ENCODE peak calls at places on chromosomes 13 and 19, in seven cellular contexts. O is heart right ventricle, L is mesendoderm, R is Karpas-422, S is fibroblast of lung, P is neural progenitor cell, D is WERI-Rb-1. C is an unnamed sample.

GRCh38 chr13:63381078-63381859 is 1965.6 kb upstream of the PCDH20 start:
- DNase-seq in O (no peak), L (no peak), R (no peak), S (no peak), P (no peak), D (no peak), C (no peak)

GRCh38 chr19:45539460-45539859 is 32.2 kb downstream of the VASP start:
- DNase-seq in O (no peak), L (no peak), R (no peak), S (no peak), P (no peak), D (no peak), C (no peak)

GRCh38 chr19:45169602-45170001 is 8.4 kb downstream of the TRAPPC6A start:
- DNase-seq in O (no peak), L (no peak), R (no peak), S (no peak), P (no peak), D (no peak), C (no peak)

GRCh38 chr13:73985789-73986188 is 148.4 kb downstream of the KLF12 start:
- DNase-seq in O (no peak), L (peak; percentile 55), R (no peak), S (no peak), P (no peak), D (no peak), C (no peak)

GRCh38 chr13:102726430-102726829 is 31.6 kb upstream of the METTL21C start:
- DNase-seq in O (no peak), L (no peak), R (peak; percentile 56), S (no peak), P (no peak), D (peak; percentile 67), C (no peak)

GRCh38 chr19:35037716-35038622 is 3.6 kb upstream of the HPN start:
- DNase-seq in O (no peak), L (no peak), R (no peak), S (no peak), P (no peak), D (peak; percentile 71), C (no peak)

GRCh38 chr19:2291185-2291751 is 9.3 kb upstream of the PEAK3 start:
- DNase-seq in O (no peak), L (no peak), R (no peak), S (no peak), P (peak; percentile 92), D (peak; percentile 65), C (peak; percentile 84)

GRCh38 chr13:75705395-75705794 is 69.3 kb downstream of the LMO7 start:
- DNase-seq in O (no peak), L (no peak), R (no peak), S (peak; percentile 59), P (no peak), D (no peak), C (no peak)

GRCh38 chr13:20387441-20387971 is 138.2 kb downstream of the CRYL1 start:
- DNase-seq in O (no peak), L (no peak), R (no peak), S (no peak), P (no peak), D (no peak), C (no peak)

GRCh38 chr13:100423375-100423774 is 165.2 kb downstream of the GGACT start:
- DNase-seq in O (no peak), L (no peak), R (peak; percentile 25), S (peak; percentile 39), P (no peak), D (no peak), C (no peak)

GRCh38 chr13:108508263-108508662 is 121.1 kb upstream of the MYO16 start:
- DNase-seq in O (no peak), L (peak; percentile 76), R (no peak), S (peak; percentile 47), P (peak; percentile 77), D (no peak), C (peak; percentile 79)

GRCh38 chr19:23384858-23385257 is 10.4 kb downstream of the ZNF91 start:
- DNase-seq in O (no peak), L (no peak), R (no peak), S (no peak), P (no peak), D (no peak), C (no peak)

GRCh38 chr19:23382955-23383354 is 12.3 kb downstream of the ZNF91 start:
- DNase-seq in O (no peak), L (no peak), R (no peak), S (no peak), P (no peak), D (no peak), C (no peak)

GRCh38 chr19:23381114-23381513 is 14.2 kb downstream of the ZNF91 start:
- DNase-seq in O (no peak), L (no peak), R (no peak), S (no peak), P (no peak), D (no peak), C (no peak)

GRCh38 chr19:23384166-23384565 is 11.1 kb downstream of the ZNF91 start:
- DNase-seq in O (no peak), L (no peak), R (no peak), S (no peak), P (no peak), D (no peak), C (no peak)

GRCh38 chr19:23385404-23385803 is 9.9 kb downstream of the ZNF91 start:
- DNase-seq in O (no peak), L (no peak), R (no peak), S (no peak), P (no peak), D (no peak), C (no peak)
- H3K36me3 ChIP-seq in O (peaks cover 59% of the 10 kb centered on the region), L (no peaks in the 10 kb centered on the region), R (peaks cover 91% of the 10 kb centered on the region), S (peaks cover 1% of the 10 kb centered on the region), P (peaks cover 38% of the 10 kb centered on the region), D (peaks cover 75% of the 10 kb centered on the region), C (no peaks in the 10 kb centered on the region)

DNA sequence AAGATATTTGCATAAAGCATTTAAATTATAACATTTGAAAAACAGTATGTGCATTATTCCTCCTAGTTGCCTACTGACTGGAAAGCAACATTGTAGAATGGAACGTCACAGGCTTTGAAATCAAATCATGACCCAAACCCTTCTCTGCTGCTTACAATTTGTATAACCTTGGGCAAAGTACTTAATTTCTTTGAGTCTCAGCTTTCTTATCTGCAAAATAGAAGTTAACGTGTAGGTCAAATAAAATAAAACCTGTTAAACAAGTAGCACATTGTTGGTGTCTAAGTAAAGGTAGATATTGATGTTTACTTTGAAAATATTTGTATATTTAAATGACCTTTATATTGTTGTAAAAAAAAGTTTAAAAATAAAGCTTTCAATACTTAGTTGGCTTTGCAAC is 9.3 kb upstream of the KLHL1 start:
- DNase-seq in O (no peak), L (no peak), R (no peak), S (no peak), P (no peak), D (no peak), C (no peak)
- H3K36me3 ChIP-seq in O (no peaks in the 10 kb centered on the region), L (no peaks in the 10 kb centered on the region), R (no peaks in the 10 kb centered on the region), S (no peaks in the 10 kb centered on the region), P (no peaks in the 10 kb centered on the region), D (no peaks in the 10 kb centered on the region), C (no peaks in the 10 kb centered on the region)

GRCh38 chr13:110166598-110166997 is 140.4 kb downstream of the COL4A1 start:
- DNase-seq in O (no peak), L (no peak), R (no peak), S (no peak), P (no peak), D (no peak), C (no peak)

GRCh38 chr13:110164706-110165105 is 142.3 kb downstream of the COL4A1 start:
- DNase-seq in O (no peak), L (no peak), R (no peak), S (no peak), P (no peak), D (no peak), C (no peak)

GRCh38 chr13:110170020-110170790 is 136.8 kb downstream of the COL4A1 start:
- DNase-seq in O (no peak), L (no peak), R (no peak), S (no peak), P (no peak), D (no peak), C (no peak)

GRCh38 chr13:110173247-110173818 is 133.6 kb downstream of the COL4A1 start:
- DNase-seq in O (no peak), L (peak; percentile 65), R (no peak), S (no peak), P (no peak), D (no peak), C (no peak)

GRCh38 chr13:110168999-110169933 is 137.7 kb downstream of the COL4A1 start:
- DNase-seq in O (no peak), L (no peak), R (no peak), S (peak; percentile 12), P (no peak), D (no peak), C (no peak)
- H3K36me3 ChIP-seq in O (peaks cover 98% of the 10 kb centered on the region), L (peaks cover 10% of the 10 kb centered on the region), R (no peaks in the 10 kb centered on the region), S (peaks cover 10% of the 10 kb centered on the region), P (no peaks in the 10 kb centered on the region), D (peaks cover 9% of the 10 kb centered on the region), C (peaks cover 23% of the 10 kb centered on the region)

GRCh38 chr19:16878181-16878965 is 10.4 kb upstream of the F2RL3 start:
- DNase-seq in O (no peak), L (no peak), R (no peak), S (no peak), P (no peak), D (no peak), C (no peak)
- H3K36me3 ChIP-seq in O (peaks cover 54% of the 10 kb centered on the region), L (peaks cover 6% of the 10 kb centered on the region), R (peaks cover 7% of the 10 kb centered on the region), S (peaks cover 17% of the 10 kb centered on the region), P (no peaks in the 10 kb centered on the region), D (peaks cover 56% of the 10 kb centered on the region), C (no peaks in the 10 kb centered on the region)